ENCODE peak calls at places on chromosomes 5 and 9, in ten cellular contexts. U is heart right ventricle, O is HFFc6, S is endothelial cell of umbilical vein, Z is A549, C is lower lobe of right lung, I is IMR-90, B is AG10803, K is GM13976, T is hepatocyte. W is an unnamed sample.

GRCh38 chr9:81798606-81799005 is 109.3 kb upstream of the TLE1 start:
- DNase-seq in U (no peak), O (no peak), S (no peak), Z (peak; percentile 7), C (no peak), I (peak; percentile 90), B (no peak), K (no peak), T (no peak), W (peak; percentile 1)

GRCh38 chr9:6999788-7000187 is 242.0 kb downstream of the KDM4C start:
- DNase-seq in U (no peak), O (no peak), S (no peak), Z (no peak), C (no peak), I (no peak), B (no peak), K (no peak), T (no peak), W (no peak)

GRCh38 chr5:159412284-159413046 is 82.2 kb upstream of the IL12B start:
- DNase-seq in U (no peak), O (no peak), S (no peak), Z (no peak), C (no peak), I (no peak), B (no peak), K (no peak), T (no peak), W (no peak)

GRCh38 chr5:39517800-39518199 is 93.0 kb upstream of the DAB2 start:
- DNase-seq in U (no peak), O (peak; percentile 89), S (peak; percentile 67), Z (peak; percentile 75), C (no peak), I (peak; percentile 92), B (peak; percentile 98), K (no peak), T (no peak), W (no peak)

GRCh38 chr5:79236364-79236969 is 536 bp downstream of the JMY start:
- DNase-seq in U (no peak), O (no peak), S (no peak), Z (peak; percentile 49), C (no peak), I (peak; percentile 20), B (peak; percentile 22), K (peak; percentile 58), T (peak; percentile 65), W (peak; percentile 85)

GRCh38 chr9:125674981-125675973 is 31.7 kb downstream of the MAPKAP1 start:
- DNase-seq in U (no peak), O (peak; percentile 80), S (peak; percentile 89), Z (peak; percentile 72), C (no peak), I (peak; percentile 87), B (peak; percentile 82), K (no peak), T (peak; percentile 16), W (no peak)

GRCh38 chr5:168614661-168615060 is 35.5 kb upstream of the PANK3 start:
- DNase-seq in U (no peak), O (no peak), S (no peak), Z (no peak), C (no peak), I (no peak), B (no peak), K (no peak), T (no peak), W (no peak)

GRCh38 chr5:95283761-95284511 is 958 bp downstream of the MCTP1 start:
- DNase-seq in U (no peak), O (no peak), S (peak; percentile 28), Z (peak; percentile 19), C (peak; percentile 72), I (no peak), B (no peak), K (peak; percentile 77), T (peak; percentile 68), W (no peak)

DNA sequence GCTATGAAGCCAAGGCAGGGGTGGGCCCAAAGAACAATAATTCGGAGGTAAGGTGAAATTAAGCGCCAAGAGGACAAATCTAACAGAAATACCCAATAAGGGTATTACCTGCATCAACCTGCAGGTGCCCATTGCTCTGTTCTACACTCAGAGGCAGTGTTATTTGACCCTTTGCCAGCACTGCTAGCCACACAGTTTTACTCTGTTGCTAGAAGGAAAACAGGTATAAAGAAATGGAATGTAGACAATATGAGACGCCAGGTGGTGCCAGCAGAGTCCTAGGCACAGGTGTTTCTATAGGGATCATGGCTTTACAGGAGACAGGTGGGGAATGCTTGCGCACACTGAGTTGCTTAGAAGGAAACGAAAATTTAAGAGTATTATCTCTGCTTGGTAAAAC is 201.3 kb downstream of the HTR1A start:
- DNase-seq in U (no peak), O (no peak), S (no peak), Z (no peak), C (no peak), I (no peak), B (no peak), K (no peak), T (no peak), W (no peak)
- TF ChIP-seq CTCF in U (no peak), O (no peak), S (no peak), Z (no peak), C (no peak), I (no peak), B (no peak), K (no peak), T (no peak), W (no peak)

DNA sequence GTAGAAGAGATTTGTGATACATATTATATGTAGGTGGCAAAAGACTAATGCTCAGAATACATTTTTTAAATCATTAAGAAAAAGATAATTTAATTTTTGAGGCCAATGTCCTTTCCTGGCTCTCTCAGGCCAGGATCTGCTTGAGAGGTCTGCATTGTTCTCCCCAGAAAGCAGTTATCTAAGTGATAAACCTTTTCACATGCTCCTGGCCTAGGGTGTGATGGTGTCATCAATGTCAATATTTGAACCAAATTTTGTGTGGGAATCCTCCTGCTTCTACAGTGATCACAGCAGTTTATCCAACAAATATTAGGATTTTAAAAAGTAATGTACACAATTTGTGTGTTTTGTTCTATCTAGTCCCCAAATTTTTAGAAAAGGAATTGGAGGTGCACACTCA is 166.6 kb downstream of the DIRAS2 start:
- DNase-seq in U (no peak), O (no peak), S (no peak), Z (no peak), C (no peak), I (no peak), B (no peak), K (no peak), T (no peak), W (no peak)
- TF ChIP-seq CTCF in U (no peak), O (no peak), S (no peak), Z (no peak), C (no peak), I (no peak), B (no peak), K (no peak), T (no peak), W (no peak)

GRCh38 chr9:130173462-130173876 is 1.3 kb downstream of the NCS1 start:
- DNase-seq in U (no peak), O (no peak), S (no peak), Z (no peak), C (no peak), I (peak; percentile 28), B (no peak), K (no peak), T (no peak), W (no peak)

GRCh38 chr9:130171226-130172148 is 717 bp upstream of the NCS1 start:
- DNase-seq in U (no peak), O (no peak), S (no peak), Z (no peak), C (no peak), I (no peak), B (no peak), K (no peak), T (no peak), W (no peak)

GRCh38 chr9:130174025-130174424 is 1.8 kb downstream of the NCS1 start:
- DNase-seq in U (no peak), O (no peak), S (no peak), Z (no peak), C (no peak), I (no peak), B (no peak), K (no peak), T (no peak), W (no peak)

GRCh38 chr9:130172161-130172857 is at the start of gene NCS1:
- DNase-seq in U (peak; percentile 64), O (peak; percentile 59), S (peak; percentile 36), Z (peak; percentile 53), C (peak; percentile 75), I (peak; percentile 61), B (peak; percentile 65), K (peak; percentile 86), T (peak; percentile 91), W (peak; percentile 91)

DNA sequence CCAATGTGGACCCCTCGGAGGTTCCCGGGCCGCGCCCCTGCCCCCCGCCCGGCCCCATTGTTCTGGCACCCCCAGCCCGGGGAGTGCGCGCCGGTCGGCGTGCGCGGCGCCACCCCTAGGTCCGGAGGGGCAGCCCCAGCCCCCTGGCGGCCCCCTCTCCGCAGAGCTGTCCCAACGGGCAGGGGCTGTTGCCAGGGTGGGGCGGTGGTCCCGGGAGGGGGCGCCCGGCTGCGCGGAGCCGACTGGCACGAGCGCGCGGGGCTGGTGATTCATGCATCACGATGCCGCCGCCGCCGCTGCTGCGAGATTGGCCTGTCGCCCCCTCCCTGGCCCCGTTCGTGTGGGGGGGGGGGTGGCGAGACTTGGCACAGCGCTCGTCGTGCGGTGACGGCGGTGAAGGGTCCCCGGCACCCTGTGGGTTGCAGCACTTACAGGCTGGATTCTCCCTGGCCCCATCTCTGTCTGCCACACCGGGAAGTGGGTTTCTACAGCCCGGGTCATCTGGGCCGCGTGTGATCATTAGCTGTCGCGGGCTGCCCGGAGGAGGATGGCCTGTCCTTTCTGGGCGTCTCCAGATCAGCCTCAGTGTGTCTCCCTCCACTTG is 756 bp downstream of the NCS1 start:
- DNase-seq in U (no peak), O (peak; percentile 8), S (peak; percentile 32), Z (no peak), C (no peak), I (no peak), B (no peak), K (no peak), T (peak; percentile 72), W (no peak)
- TF ChIP-seq CTCF in U (no peak), O (peak; percentile 57), S (no peak), Z (peak; percentile 10), C (no peak), I (peak; percentile 14), B (no peak), K (no peak), T (no peak), W (no peak)

GRCh38 chr5:178895615-178896571 is at the start of gene ZFP2:
- DNase-seq in U (peak; percentile 57), O (no peak), S (peak; percentile 58), Z (peak; percentile 48), C (peak; percentile 75), I (peak; percentile 27), B (peak; percentile 38), K (peak; percentile 36), T (peak; percentile 82), W (peak; percentile 87)

GRCh38 chr5:178902849-178903248 is 7.1 kb downstream of the ZFP2 start:
- DNase-seq in U (no peak), O (no peak), S (no peak), Z (no peak), C (no peak), I (no peak), B (no peak), K (no peak), T (no peak), W (no peak)

DNA sequence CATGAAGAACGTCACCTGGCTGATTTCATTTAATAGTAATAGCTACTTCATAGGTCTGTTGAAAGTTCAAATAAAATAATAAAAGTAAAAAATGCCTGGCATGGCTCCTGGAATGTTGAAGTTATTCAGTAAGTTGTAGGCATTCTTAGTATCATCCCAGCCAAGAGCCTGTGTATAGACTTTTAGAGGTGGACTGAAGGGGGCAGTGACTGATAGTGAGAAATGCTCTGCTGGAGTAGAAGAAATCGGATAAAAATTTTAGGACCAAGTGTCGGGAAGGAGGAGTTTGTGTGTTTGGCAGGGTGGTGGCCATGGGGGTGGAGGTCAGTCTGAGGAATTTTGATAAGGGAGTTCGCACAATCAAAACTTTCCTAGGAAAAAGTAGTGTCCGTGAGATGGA is 3.6 kb downstream of the ZFP2 start:
- DNase-seq in U (no peak), O (no peak), S (no peak), Z (no peak), C (no peak), I (no peak), B (no peak), K (no peak), T (no peak), W (no peak)
- TF ChIP-seq CTCF in U (no peak), O (no peak), S (no peak), Z (no peak), C (no peak), I (no peak), B (no peak), K (no peak), T (no peak), W (no peak)